ENCODE peak calls at places on chromosomes 1 and 21, in eight cellular contexts. W is astrocyte; U is IMR-90; E is heart left ventricle; J is body of pancreas; V is psoas muscle; R is CD8-positive, alpha-beta memory T cell; P is left ventricle myocardium inferior. Z is an unnamed sample. For H3K4me1, the result is how much of the 10 kb centered on the place peaks cover.

GRCh38 chr1:164858233-164858632 is 299.2 kb downstream of the PBX1 start:
- DNase-seq in W (peak), U (no peak), E (peak), J (peak), V (no peak), R (no peak), P (no peak), Z (no peak)

GRCh38 chr1:22262583-22262982 is 119.7 kb upstream of the WNT4 start:
- DNase-seq in W (no peak), U (no peak), E (no peak), J (peak), V (no peak), R (no peak), P (no peak), Z (no peak)

GRCh38 chr1:36239941-36240637 is 15.8 kb downstream of the THRAP3 start:
- DNase-seq in W (no peak), U (peak), E (peak), J (peak), V (no peak), R (no peak), P (peak), Z (no peak)

GRCh38 chr1:222463059-222463730 is 84.7 kb downstream of the HHIPL2 start:
- DNase-seq in W (no peak), U (no peak), E (no peak), J (no peak), V (no peak), R (no peak), P (no peak), Z (no peak)

GRCh38 chr1:206575894-206576737 is 36.1 kb downstream of the EIF2D start:
- DNase-seq in W (no peak), U (no peak), E (no peak), J (no peak), V (no peak), R (no peak), P (no peak), Z (no peak)

GRCh38 chr1:205537386-205538018 is 33.0 kb downstream of the CDK18 start:
- DNase-seq in W (no peak), U (no peak), E (no peak), J (no peak), V (peak), R (no peak), P (no peak), Z (no peak)

GRCh38 chr21:43600642-43601397 is 58.5 kb downstream of the HSF2BP start:
- DNase-seq in W (peak), U (peak), E (no peak), J (no peak), V (no peak), R (no peak), P (no peak), Z (no peak)

GRCh38 chr1:1183221-1183747 is 9.6 kb downstream of the TTLL10 start:
- DNase-seq in W (no peak), U (no peak), E (no peak), J (no peak), V (peak), R (peak), P (peak), Z (no peak)

GRCh38 chr1:54095543-54096286 is 42.3 kb downstream of the TCEANC2 start:
- DNase-seq in W (no peak), U (no peak), E (no peak), J (peak), V (no peak), R (no peak), P (no peak), Z (no peak)

GRCh38 chr1:98389809-98390208 is 271.7 kb upstream of the SNX7 start:
- DNase-seq in W (peak), U (peak), E (no peak), J (no peak), V (no peak), R (no peak), P (no peak), Z (no peak)

GRCh38 chr1:228664399-228664914 is 70.8 kb upstream of the RHOU start:
- DNase-seq in W (peak), U (peak), E (peak), J (peak), V (peak), R (peak), P (peak), Z (peak)

GRCh38 chr1:15734901-15735300 is 1.2 kb upstream of the SLC25A34 start:
- DNase-seq in W (no peak), U (no peak), E (no peak), J (no peak), V (peak), R (no peak), P (no peak), Z (no peak)

GRCh38 chr1:246092136-246092535 is 414.9 kb downstream of the SMYD3 start:
- DNase-seq in W (no peak), U (no peak), E (no peak), J (no peak), V (no peak), R (no peak), P (no peak), Z (no peak)

GRCh38 chr1:1069711-1070676 is 4.1 kb downstream of the RNF223 start:
- DNase-seq in W (no peak), U (peak), E (no peak), J (no peak), V (no peak), R (no peak), P (no peak), Z (no peak)

GRCh38 chr1:9004031-9004730 is 22.0 kb downstream of the SLC2A7 start:
- DNase-seq in W (no peak), U (no peak), E (no peak), J (no peak), V (peak), R (no peak), P (no peak), Z (no peak)

GRCh38 chr1:65630855-65631254 is 161.8 kb upstream of the PDE4B start:
- DNase-seq in W (peak), U (peak), E (no peak), J (no peak), V (no peak), R (no peak), P (no peak), Z (no peak)

GRCh38 chr1:33149453-33150190 is 32.2 kb downstream of the TRIM62 start:
- DNase-seq in W (no peak), U (no peak), E (no peak), J (no peak), V (no peak), R (no peak), P (no peak), Z (no peak)

GRCh38 chr1:205355054-205355453 is 1.7 kb downstream of the KLHDC8A start:
- DNase-seq in W (no peak), U (no peak), E (no peak), J (peak), V (no peak), R (no peak), P (no peak), Z (no peak)

GRCh38 chr21:32624726-32625125 is 12.5 kb upstream of the CFAP298 start:
- DNase-seq in W (peak), U (peak), E (no peak), J (no peak), V (no peak), R (no peak), P (no peak), Z (no peak)

GRCh38 chr1:118821801-118822200 is 166.3 kb downstream of the TBX15 start:
- DNase-seq in W (no peak), U (no peak), E (no peak), J (no peak), V (no peak), R (no peak), P (no peak), Z (no peak)

GRCh38 chr1:98104285-98104684 is 183.5 kb upstream of the DPYD start:
- DNase-seq in W (peak), U (peak), E (no peak), J (no peak), V (no peak), R (no peak), P (no peak), Z (no peak)

GRCh38 chr1:150516616-150517015 is 1.1 kb downstream of the FALEC start:
- DNase-seq in W (no peak), U (no peak), E (no peak), J (no peak), V (no peak), R (no peak), P (no peak), Z (no peak)

GRCh38 chr1:59229138-59229537 is 67.8 kb upstream of the FGGY start:
- DNase-seq in W (no peak), U (peak), E (no peak), J (no peak), V (no peak), R (no peak), P (no peak), Z (no peak)

GRCh38 chr21:41928621-41929220 is 25.1 kb downstream of the C2CD2 start:
- DNase-seq in W (no peak), U (no peak), E (no peak), J (peak), V (no peak), R (no peak), P (no peak), Z (no peak)
- H3K4me1 ChIP-seq in W (under half), U (under half), E (under half), J (under half), V (under half), R (under half), P (half or more), Z (under half)

GRCh38 chr1:151540021-151540981 is at the start of gene TUFT1:
- DNase-seq in W (peak), U (peak), E (peak), J (peak), V (peak), R (peak), P (peak), Z (peak)
- H3K4me3 ChIP-seq in W (peak), U (peak), E (peak), J (peak), V (peak), R (peak), P (peak), Z (peak)

GRCh38 chr1:12450090-12450764 is 167.8 kb downstream of the DHRS3 start:
- DNase-seq in W (no peak), U (no peak), E (no peak), J (peak), V (peak), R (no peak), P (peak), Z (no peak)
- H3K4me1 ChIP-seq in W (half or more), U (under half), E (under half), J (half or more), V (half or more), R (half or more), P (half or more), Z (half or more)

DNA sequence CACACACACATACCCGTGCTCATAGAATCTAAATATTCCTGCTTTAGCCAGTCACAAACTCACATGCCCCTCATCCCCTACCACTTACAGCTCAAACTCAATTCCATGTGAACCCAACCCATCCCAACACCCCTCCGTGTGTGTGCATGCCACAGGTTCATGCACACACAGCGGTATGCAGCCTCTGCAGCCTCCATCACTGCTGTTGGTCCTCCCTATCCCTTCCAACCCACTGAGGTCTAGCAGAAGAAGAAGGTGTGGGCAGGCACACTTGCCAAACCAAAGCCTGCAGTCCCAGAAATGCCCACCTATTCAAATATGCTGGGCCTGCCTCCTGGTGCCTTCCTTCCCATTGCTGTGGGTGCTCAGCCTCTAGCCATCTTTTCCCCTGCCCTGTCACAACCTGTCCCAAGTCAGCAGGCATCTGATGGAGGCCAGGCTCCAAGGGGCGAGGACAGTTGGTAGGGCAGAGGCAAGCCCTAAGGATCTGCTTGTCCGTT is 26.2 kb downstream of the SLC2A1 start:
- DNase-seq in W (no peak), U (no peak), E (no peak), J (no peak), V (no peak), R (no peak), P (no peak), Z (no peak)
- H3K4me3 ChIP-seq in W (no peak), U (no peak), E (no peak), J (no peak), V (no peak), R (peak), P (no peak), Z (peak)

GRCh38 chr21:39531777-39532333 is 80.1 kb downstream of the SH3BGR start:
- DNase-seq in W (no peak), U (no peak), E (no peak), J (no peak), V (no peak), R (no peak), P (no peak), Z (no peak)
- H3K4me1 ChIP-seq in W (under half), U (under half), E (under half), J (under half), V (under half), R (under half), P (under half), Z (under half)

DNA sequence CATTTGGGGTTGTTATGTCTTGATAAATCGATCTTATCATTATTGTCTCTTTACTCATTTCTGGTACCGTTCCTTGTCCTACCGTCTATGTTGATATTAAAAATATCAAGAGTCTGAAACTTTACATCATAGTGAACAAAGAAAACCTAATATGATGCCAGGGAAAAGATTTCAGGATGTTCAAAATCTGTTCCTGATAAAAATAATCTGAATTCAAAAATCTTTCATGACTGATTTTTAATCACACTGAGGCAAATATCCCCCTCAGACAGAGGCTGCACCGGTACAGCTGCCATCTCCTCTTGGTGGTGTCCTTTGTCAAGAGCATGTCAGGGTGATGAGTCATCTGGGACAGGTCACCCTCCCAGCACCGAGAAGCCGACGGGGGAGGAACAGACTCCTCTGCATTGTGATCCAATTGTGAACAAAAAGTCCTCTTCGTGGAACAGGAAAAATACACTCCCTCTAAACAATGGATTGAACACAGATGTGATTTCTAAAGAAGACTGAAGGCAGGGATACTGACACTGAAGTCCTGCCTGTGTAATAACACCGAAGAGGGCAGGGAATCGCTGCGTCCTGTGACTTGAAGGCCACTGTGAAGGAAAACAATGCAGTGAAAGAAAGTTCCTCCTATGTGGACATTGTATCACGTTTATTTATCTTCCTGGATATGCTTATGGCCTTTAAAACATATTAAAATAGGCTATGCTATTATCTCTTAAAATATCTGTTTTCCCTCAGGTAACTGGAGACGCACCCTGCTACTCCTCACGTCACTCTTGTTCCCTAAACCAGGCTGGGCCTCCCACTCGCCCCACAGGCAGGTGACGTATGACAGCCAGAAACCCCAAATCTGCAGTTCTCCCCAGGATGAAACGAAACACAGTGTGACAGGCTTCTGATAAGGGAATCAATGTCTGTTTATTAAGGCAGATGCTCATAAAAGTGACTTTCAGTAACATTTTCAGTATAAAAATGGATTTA is 4.3 kb upstream of the SPATC1L start:
- DNase-seq in W (peak), U (peak), E (peak), J (peak), V (peak), R (no peak), P (peak), Z (no peak)
- H3K4me3 ChIP-seq in W (no peak), U (no peak), E (no peak), J (no peak), V (no peak), R (no peak), P (no peak), Z (no peak)

Z was measured in CD4-positive, alpha-beta memory T cell.